ENCODE peak calls at places on chromosomes 11 and 22, in four cellular contexts. V, A, Q and G are unnamed samples.

GRCh38 chr22:30396871-30397655 is at the start of gene SEC14L2:
- DNase-seq in V (peak; percentile 50), A (no peak), Q (peak; percentile 38), G (peak; percentile 46)

GRCh38 chr11:108871152-108871551 is 206.3 kb downstream of the DDX10 start:
- DNase-seq in V (peak; percentile 13), A (no peak), Q (peak; percentile 11), G (no peak)

GRCh38 chr11:66265531-66266377 is 2.7 kb upstream of the RAB1B start:
- DNase-seq in V (no peak), A (no peak), Q (no peak), G (no peak)

GRCh38 chr11:69218271-69218682 is 62.5 kb downstream of the SMIM38 start:
- DNase-seq in V (no peak), A (no peak), Q (no peak), G (no peak)

GRCh38 chr11:85974126-85974525 is 94.8 kb downstream of the PICALM start:
- DNase-seq in V (no peak), A (no peak), Q (no peak), G (no peak)

GRCh38 chr11:114152162-114152561 is 92.7 kb downstream of the ZBTB16 start:
- DNase-seq in V (no peak), A (no peak), Q (no peak), G (no peak)

GRCh38 chr11:62552931-62553838 is 6.6 kb upstream of the AHNAK start:
- DNase-seq in V (no peak), A (peak; percentile 80), Q (peak; percentile 85), G (no peak)

GRCh38 chr11:118079507-118079906 is 2.6 kb downstream of the TMPRSS4 start:
- DNase-seq in V (no peak), A (no peak), Q (no peak), G (no peak)

GRCh38 chr11:76927160-76927559 is 66.4 kb downstream of the ACER3 start:
- DNase-seq in V (no peak), A (no peak), Q (no peak), G (no peak)

GRCh38 chr22:28375761-28376534 is 303.7 kb downstream of the TTC28 start:
- DNase-seq in V (no peak), A (peak; percentile 17), Q (no peak), G (no peak)

GRCh38 chr11:40118026-40118425 is 1341.4 kb downstream of the LRRC4C start:
- DNase-seq in V (no peak), A (no peak), Q (no peak), G (no peak)

GRCh38 chr11:70128435-70128906 is 50.4 kb downstream of the ANO1 start:
- DNase-seq in V (no peak), A (no peak), Q (no peak), G (no peak)

DNA sequence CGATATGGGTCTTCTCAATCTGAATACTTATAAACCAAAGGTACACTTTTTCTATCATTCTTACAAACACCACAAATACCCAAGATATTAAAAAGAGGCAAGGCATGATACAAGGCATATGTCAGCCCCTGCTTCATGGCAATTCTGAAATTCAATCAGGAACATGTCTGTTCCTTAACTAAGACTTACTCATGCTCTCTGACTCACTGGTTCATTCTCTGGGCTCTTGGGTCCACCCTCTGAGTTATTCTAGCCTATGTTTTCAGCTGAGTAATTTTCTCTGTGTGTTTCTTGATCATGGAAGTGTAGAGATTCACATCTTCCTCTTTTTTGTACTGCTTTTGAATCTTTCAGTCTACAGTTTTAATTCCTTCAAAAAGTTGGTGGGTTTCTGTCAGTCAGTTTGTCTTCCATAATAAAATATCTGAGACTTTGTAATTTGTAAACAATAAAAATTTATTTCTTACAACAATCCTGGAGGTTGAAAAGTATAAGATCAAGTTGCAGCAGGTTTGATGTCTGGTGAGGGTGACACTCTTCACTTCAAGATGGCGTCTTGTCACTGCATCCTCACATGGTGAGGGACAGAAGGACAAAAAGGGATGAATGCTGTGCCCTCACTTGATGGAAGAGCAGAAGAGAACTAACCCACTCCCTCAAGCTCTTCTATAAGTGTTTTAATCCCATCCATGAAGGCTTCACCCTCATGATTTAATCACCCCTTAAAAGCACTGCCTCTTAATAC is 211.7 kb downstream of the FAM76B start:
- DNase-seq in V (no peak), A (no peak), Q (no peak), G (no peak)
- TF ChIP-seq CTCF in V (no peak), A (no peak), Q (no peak), G (no peak)

DNA sequence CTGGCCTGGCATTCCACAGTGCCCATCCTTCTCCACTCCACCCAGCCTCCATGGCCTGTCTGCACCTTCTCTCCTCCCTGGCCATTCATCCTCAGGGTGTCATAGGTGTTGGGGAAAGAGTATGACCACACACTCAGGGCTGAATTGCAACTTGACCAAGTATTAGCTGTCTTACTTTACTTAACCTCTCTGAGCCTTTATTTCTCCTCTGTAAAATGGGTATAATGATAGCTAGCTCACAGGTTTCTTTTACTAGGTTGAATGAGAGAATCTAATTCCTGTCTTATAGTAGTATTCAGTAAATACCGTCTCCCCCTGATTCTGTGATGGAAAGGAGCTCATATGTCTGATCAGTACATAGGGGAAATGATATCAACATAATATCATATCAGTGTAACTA is 16.0 kb downstream of the PANX1 start:
- DNase-seq in V (no peak), A (no peak), Q (no peak), G (no peak)
- TF ChIP-seq CTCF in V (no peak), A (no peak), Q (no peak), G (no peak)

GRCh38 chr11:59207988-59208432 is 4.7 kb downstream of the MPEG1 start:
- DNase-seq in V (peak; percentile 62), A (peak; percentile 39), Q (peak; percentile 37), G (peak; percentile 56)

GRCh38 chr11:59206635-59207034 is 6.1 kb downstream of the MPEG1 start:
- DNase-seq in V (no peak), A (no peak), Q (peak; percentile 34), G (no peak)

GRCh38 chr11:59205664-59206063 is 7.1 kb downstream of the MPEG1 start:
- DNase-seq in V (no peak), A (no peak), Q (no peak), G (no peak)

GRCh38 chr11:59201376-59201775 is 11.4 kb downstream of the MPEG1 start:
- DNase-seq in V (no peak), A (no peak), Q (no peak), G (no peak)

DNA sequence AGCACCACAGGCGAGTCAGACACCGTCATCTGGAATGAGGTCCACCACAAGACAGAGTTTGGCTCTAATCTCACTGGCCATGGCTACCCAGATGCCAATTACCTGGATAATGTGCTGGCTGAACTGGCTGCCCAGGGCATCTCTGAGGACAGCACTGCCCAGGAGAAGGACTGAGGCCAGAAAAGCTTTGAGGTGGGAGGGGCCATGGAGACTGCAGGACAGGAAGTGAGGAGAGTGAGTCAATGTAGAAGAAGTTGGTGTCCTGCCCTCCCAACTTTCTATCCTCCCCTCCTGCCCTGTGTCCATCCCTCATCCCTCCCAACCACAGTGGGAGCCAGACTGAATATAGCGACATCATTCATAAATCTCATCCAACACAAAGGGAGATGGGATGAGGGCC is 8.0 kb downstream of the MPEG1 start:
- DNase-seq in V (no peak), A (no peak), Q (no peak), G (no peak)
- TF ChIP-seq CTCF in V (no peak), A (no peak), Q (no peak), G (no peak)

GRCh38 chr22:17580461-17581031 is 17.2 kb downstream of the SLC25A18 start:
- DNase-seq in V (no peak), A (no peak), Q (no peak), G (no peak)

GRCh38 chr22:17583151-17583550 is 19.9 kb downstream of the SLC25A18 start:
- DNase-seq in V (no peak), A (no peak), Q (no peak), G (no peak)

GRCh38 chr22:17579535-17579981 is 16.3 kb downstream of the SLC25A18 start:
- DNase-seq in V (no peak), A (no peak), Q (no peak), G (no peak)

GRCh38 chr22:17581056-17581455 is 17.8 kb downstream of the SLC25A18 start:
- DNase-seq in V (no peak), A (no peak), Q (no peak), G (no peak)

GRCh38 chr22:17581631-17582030 is 18.3 kb downstream of the SLC25A18 start:
- DNase-seq in V (no peak), A (no peak), Q (no peak), G (no peak)
- TF ChIP-seq CTCF in V (no peak), A (no peak), Q (no peak), G (no peak)

DNA sequence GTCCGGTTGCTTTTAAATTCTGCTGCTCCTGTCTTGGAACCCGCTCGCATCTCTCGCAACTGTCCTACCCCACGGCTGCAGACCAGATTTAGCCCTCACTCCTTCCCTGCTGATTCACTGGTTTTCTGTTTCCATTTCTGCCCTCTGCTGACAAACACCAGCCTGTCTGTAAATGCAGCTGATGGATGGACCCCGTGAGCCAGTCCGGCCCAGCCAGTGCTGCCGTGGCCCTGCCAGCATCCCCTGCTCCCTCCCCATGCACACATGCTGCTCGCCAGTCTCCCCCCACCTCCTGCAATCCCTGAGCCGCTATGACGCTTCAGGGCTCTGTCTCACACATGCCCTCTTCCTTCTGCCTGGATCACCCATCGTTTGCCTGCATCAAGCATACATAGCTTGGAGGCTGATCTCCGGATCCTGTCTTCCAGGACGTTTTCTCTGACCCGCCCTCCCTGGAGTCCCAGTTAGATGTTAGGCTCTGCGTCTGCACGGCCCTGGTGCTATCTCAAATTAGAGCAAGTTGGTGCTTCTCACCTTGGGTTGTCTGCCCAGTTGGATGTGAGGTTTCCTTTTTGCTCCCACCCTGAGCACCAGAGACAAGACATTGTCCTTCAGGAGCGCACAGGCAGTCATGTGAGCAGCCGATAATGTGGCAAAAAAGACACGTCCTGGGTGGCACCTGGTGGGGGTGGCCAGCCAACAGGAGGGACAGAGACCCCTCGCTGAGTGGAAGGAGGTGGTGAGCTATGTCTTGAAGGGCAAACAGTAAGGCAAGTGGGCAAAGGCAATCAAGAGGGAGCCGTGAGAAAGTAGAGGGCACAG is 4.3 kb upstream of the ACR start:
- DNase-seq in V (no peak), A (peak; percentile 10), Q (peak; percentile 6), G (no peak)
- TF ChIP-seq CTCF in V (no peak), A (no peak), Q (no peak), G (no peak)

GRCh38 chr11:122333476-122333875 is 217.5 kb upstream of the BLID start:
- DNase-seq in V (no peak), A (no peak), Q (no peak), G (no peak)
- TF ChIP-seq CTCF in V (no peak), A (no peak), Q (no peak), G (no peak)

GRCh38 chr11:111459506-111460270 is 52.5 kb downstream of the BTG4 start:
- DNase-seq in V (no peak), A (no peak), Q (no peak), G (no peak)
- TF ChIP-seq CTCF in V (no peak), A (no peak), Q (no peak), G (no peak)

GRCh38 chr11:43567396-43567975 is 113.1 kb upstream of the HSD17B12 start:
- DNase-seq in V (peak; percentile 67), A (peak; percentile 21), Q (no peak), G (peak; percentile 72)
- TF ChIP-seq CTCF in V (peak; percentile 67), A (peak; percentile 70), Q (peak; percentile 45), G (peak; percentile 72)

GRCh38 chr11:58636587-58636986 is 14.1 kb downstream of the CNTF start:
- DNase-seq in V (no peak), A (no peak), Q (no peak), G (no peak)
- TF ChIP-seq CTCF in V (no peak), A (no peak), Q (no peak), G (no peak)